ENCODE peak calls at places on chromosome 21, in five cellular contexts. F, K, Y, X and Q are unnamed samples.

GRCh38 chr21:14956826-14957225 is 108.0 kb downstream of the NRIP1 start:
- DNase-seq in F (no peak), K (no peak), Y (no peak), X (peak; percentile 76), Q (no peak)

GRCh38 chr21:15015622-15016471 is 49.0 kb downstream of the NRIP1 start:
- DNase-seq in F (no peak), K (no peak), Y (no peak), X (peak; percentile 59), Q (no peak)

GRCh38 chr21:46219591-46220239 is 8.9 kb downstream of the LSS start:
- DNase-seq in F (peak; percentile 29), K (no peak), Y (peak; percentile 65), X (no peak), Q (no peak)

GRCh38 chr21:16211339-16212303 is 481.8 kb downstream of the USP25 start:
- DNase-seq in F (no peak), K (no peak), Y (no peak), X (no peak), Q (no peak)

GRCh38 chr21:22342855-22343254 is 1344.6 kb downstream of the NCAM2 start:
- DNase-seq in F (no peak), K (peak; percentile 54), Y (no peak), X (no peak), Q (no peak)

GRCh38 chr21:17679002-17679600 is 66.4 kb upstream of the BTG3 start:
- DNase-seq in F (no peak), K (no peak), Y (no peak), X (peak; percentile 79), Q (no peak)

GRCh38 chr21:43854773-43855633 is 10.0 kb upstream of the AGPAT3 start:
- DNase-seq in F (no peak), K (no peak), Y (no peak), X (peak; percentile 22), Q (no peak)

GRCh38 chr21:45995686-45996179 is 14.2 kb downstream of the COL6A1 start:
- DNase-seq in F (no peak), K (peak; percentile 10), Y (no peak), X (no peak), Q (peak; percentile 61)

GRCh38 chr21:43884012-43884860 is 19.2 kb downstream of the AGPAT3 start:
- DNase-seq in F (peak; percentile 68), K (peak; percentile 40), Y (no peak), X (peak; percentile 62), Q (no peak)

GRCh38 chr21:46618738-46619369 is 14.0 kb upstream of the S100B start:
- DNase-seq in F (no peak), K (no peak), Y (no peak), X (no peak), Q (no peak)

GRCh38 chr21:14554948-14555347 is 8.8 kb upstream of the SAMSN1 start:
- DNase-seq in F (no peak), K (no peak), Y (no peak), X (no peak), Q (no peak)

GRCh38 chr21:42991992-42992740 is 17.8 kb downstream of the PKNOX1 start:
- DNase-seq in F (peak; percentile 30), K (no peak), Y (peak; percentile 37), X (peak; percentile 95), Q (peak; percentile 87)

GRCh38 chr21:14119038-14119437 is 91.7 kb downstream of the LIPI start:
- DNase-seq in F (no peak), K (no peak), Y (no peak), X (no peak), Q (no peak)

GRCh38 chr21:38298833-38299232 is 42.0 kb downstream of the KCNJ15 start:
- DNase-seq in F (no peak), K (no peak), Y (no peak), X (no peak), Q (no peak)

GRCh38 chr21:38297871-38298270 is 41.1 kb downstream of the KCNJ15 start:
- DNase-seq in F (no peak), K (no peak), Y (no peak), X (no peak), Q (no peak)

GRCh38 chr21:38301321-38302214 is 44.8 kb downstream of the KCNJ15 start:
- DNase-seq in F (no peak), K (no peak), Y (no peak), X (no peak), Q (no peak)

GRCh38 chr21:38299651-38300050 is 42.9 kb downstream of the KCNJ15 start:
- DNase-seq in F (no peak), K (no peak), Y (no peak), X (no peak), Q (no peak)

GRCh38 chr21:38300180-38300579 is 43.4 kb downstream of the KCNJ15 start:
- DNase-seq in F (no peak), K (no peak), Y (no peak), X (no peak), Q (no peak)
- H3K4me3 ChIP-seq in F (no peak overlapping the region), K (no peak overlapping the region), Y (no peak overlapping the region), X (no peak overlapping the region), Q (no peak overlapping the region)

GRCh38 chr21:41813226-41813625 is 46.4 kb upstream of the RIPK4 start:
- DNase-seq in F (no peak), K (no peak), Y (no peak), X (no peak), Q (no peak)
- H3K36me3 ChIP-seq in F (peaks cover 19% of the 10 kb centered on the region), K (peaks cover 6% of the 10 kb centered on the region), Y (peaks cover 47% of the 10 kb centered on the region), X (no peaks in the 10 kb centered on the region), Q (peaks cover 18% of the 10 kb centered on the region)

GRCh38 chr21:35046223-35046690 is 2.8 kb downstream of the RUNX1 start:
- DNase-seq in F (no peak), K (no peak), Y (no peak), X (no peak), Q (no peak)

GRCh38 chr21:35044770-35045538 is 4.1 kb downstream of the RUNX1 start:
- DNase-seq in F (no peak), K (no peak), Y (no peak), X (no peak), Q (no peak)

GRCh38 chr21:35048183-35048601 is 910 bp downstream of the RUNX1 start:
- DNase-seq in F (no peak), K (no peak), Y (no peak), X (no peak), Q (no peak)

GRCh38 chr21:35045539-35046222 is 3.4 kb downstream of the RUNX1 start:
- DNase-seq in F (no peak), K (no peak), Y (no peak), X (no peak), Q (no peak)

DNA sequence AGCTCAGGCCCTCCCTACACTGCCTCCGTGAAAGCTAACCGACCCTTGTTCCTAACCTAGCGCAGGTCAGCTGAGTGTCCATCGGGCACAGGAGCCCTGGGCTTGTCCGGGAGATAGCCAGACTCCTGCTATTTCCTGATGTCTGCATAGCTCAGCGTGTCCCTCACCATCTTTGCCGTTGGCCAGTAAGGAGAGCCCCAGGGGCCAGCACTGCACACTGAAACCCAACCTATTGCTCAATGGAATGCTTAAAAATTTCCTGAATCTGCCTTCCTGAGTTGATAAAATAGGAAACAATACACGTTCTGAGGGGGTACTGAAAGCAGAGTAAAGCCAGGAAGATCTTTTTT is 2.2 kb downstream of the RUNX1 start:
- DNase-seq in F (no peak), K (no peak), Y (peak; percentile 18), X (no peak), Q (peak; percentile 62)
- H3K4me3 ChIP-seq in F (no peak overlapping the region), K (no peak overlapping the region), Y (no peak overlapping the region), X (no peak overlapping the region), Q (peak overlapping the region; percentile 20)

GRCh38 chr21:36695671-36696389 is 3.1 kb upstream of the SIM2 start:
- DNase-seq in F (no peak), K (no peak), Y (no peak), X (no peak), Q (no peak)

GRCh38 chr21:36695283-36695634 is 3.7 kb upstream of the SIM2 start:
- DNase-seq in F (no peak), K (no peak), Y (no peak), X (no peak), Q (no peak)

GRCh38 chr21:36694041-36694515 is 4.8 kb upstream of the SIM2 start:
- DNase-seq in F (no peak), K (no peak), Y (no peak), X (no peak), Q (no peak)

GRCh38 chr21:36693144-36694040 is 5.5 kb upstream of the SIM2 start:
- DNase-seq in F (no peak), K (no peak), Y (no peak), X (no peak), Q (no peak)

GRCh38 chr21:36694593-36695282 is 4.2 kb upstream of the SIM2 start:
- DNase-seq in F (no peak), K (no peak), Y (no peak), X (no peak), Q (no peak)
- H3K36me3 ChIP-seq in F (no peaks in the 10 kb centered on the region), K (no peaks in the 10 kb centered on the region), Y (no peaks in the 10 kb centered on the region), X (no peaks in the 10 kb centered on the region), Q (no peaks in the 10 kb centered on the region)

GRCh38 chr21:33229099-33229775 is 501 bp upstream of the IFNAR2 start:
- DNase-seq in F (no peak), K (no peak), Y (no peak), X (no peak), Q (no peak)
- H3K4me3 ChIP-seq in F (no peak overlapping the region), K (no peak overlapping the region), Y (peak overlapping the region; percentile 78), X (peak overlapping the region; percentile 97), Q (peak overlapping the region; percentile 84)

GRCh38 chr21:44959376-44960091 is 19.7 kb downstream of the SLX9 start:
- DNase-seq in F (no peak), K (no peak), Y (no peak), X (no peak), Q (no peak)
- H3K36me3 ChIP-seq in F (no peaks in the 10 kb centered on the region), K (peaks cover 6% of the 10 kb centered on the region), Y (peaks cover 6% of the 10 kb centered on the region), X (peaks cover 11% of the 10 kb centered on the region), Q (no peaks in the 10 kb centered on the region)

DNA sequence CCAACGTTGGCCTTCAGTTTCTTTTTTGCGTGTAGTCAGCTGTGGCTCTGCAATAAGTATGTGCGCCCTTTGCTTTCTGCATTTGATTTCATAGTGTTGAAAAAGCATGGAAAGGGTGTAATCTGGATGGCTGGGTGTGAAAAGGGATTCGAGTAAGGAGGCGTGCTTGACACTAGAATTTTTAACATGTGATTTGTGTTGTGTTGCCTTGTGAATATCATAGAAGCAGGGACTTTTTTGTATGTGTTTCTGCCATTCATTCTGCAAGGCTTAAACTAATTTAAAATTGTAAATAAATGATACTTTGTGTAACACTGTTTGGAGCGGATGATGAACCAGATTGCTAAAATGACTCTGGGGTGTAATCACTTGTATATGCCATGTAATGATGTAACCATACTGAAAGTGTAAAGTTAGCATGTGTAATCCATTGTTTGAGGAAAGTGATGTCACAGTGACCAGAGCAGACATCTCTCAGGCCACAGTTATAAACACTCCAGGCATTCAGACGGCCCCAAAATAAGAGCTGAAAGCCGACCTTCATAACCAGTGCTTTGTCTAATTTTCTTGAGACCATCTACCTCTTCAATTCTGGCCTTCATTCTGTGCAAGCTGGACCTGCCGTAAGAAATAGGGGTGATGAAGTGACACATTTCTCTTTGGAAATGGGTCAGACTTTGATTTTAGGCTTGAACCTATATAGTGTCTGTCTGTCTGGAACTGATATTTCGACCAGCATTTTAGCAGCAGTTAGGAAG is 616 bp downstream of the SH3BGR start:
- DNase-seq in F (no peak), K (no peak), Y (no peak), X (peak; percentile 73), Q (no peak)
- H3K4me3 ChIP-seq in F (no peak overlapping the region), K (peak overlapping the region; percentile 32), Y (peak overlapping the region; percentile 41), X (peak overlapping the region; percentile 45), Q (peak overlapping the region; percentile 42)

DNA sequence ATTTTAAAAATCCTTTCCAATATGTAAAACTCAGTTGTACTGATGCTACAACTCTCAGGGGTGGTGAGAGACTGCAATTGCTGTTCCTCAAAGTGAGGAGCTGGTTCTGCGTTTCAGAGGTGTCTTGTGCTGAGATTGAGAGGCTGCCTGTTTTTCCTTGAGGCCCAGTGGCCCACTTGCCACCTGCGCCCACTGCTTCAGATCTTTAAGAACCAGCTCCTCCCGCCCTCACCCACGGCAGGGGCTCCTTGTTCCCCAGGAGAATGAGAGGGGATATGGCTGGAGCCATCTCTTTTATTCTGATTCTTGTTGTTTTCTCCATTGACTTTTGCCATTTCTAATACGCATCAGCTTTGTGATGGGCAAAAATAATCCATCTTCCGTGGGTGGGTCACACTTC is 45.5 kb downstream of the EVA1C start:
- DNase-seq in F (no peak), K (no peak), Y (no peak), X (no peak), Q (no peak)
- H3K36me3 ChIP-seq in F (no peaks in the 10 kb centered on the region), K (peaks cover 3% of the 10 kb centered on the region), Y (peaks cover 58% of the 10 kb centered on the region), X (no peaks in the 10 kb centered on the region), Q (peaks cover 52% of the 10 kb centered on the region)